ENCODE peak calls at places on chromosomes 12 and 14, in ten cellular contexts. N is psoas muscle; P is adipocyte; Z is lung; C is fibroblast of lung; X is GM23248; Y is ovary; W is upper lobe of left lung; G is CD8-positive, alpha-beta memory T cell; T is right lobe of liver. U is an unnamed sample. For H3K4me1, the result is how much of the 10 kb centered on the place peaks cover.

GRCh38 chr12:97535582-97535981 is 73.0 kb downstream of the RMST start:
- DNase-seq in Z (no peak), X (no peak), C (no peak), G (no peak), N (no peak), W (no peak), T (no peak), Y (no peak), P (no peak), U (no peak)

GRCh38 chr12:108532061-108532848 is 17.2 kb downstream of the FICD start:
- DNase-seq in T (no peak), Z (no peak), G (no peak), Y (no peak), X (no peak), P (no peak), N (no peak), C (no peak), W (no peak), U (no peak)

GRCh38 chr12:30959110-30959710 is 32.7 kb downstream of the TSPAN11 start:
- DNase-seq in C (no peak), T (no peak), W (no peak), G (no peak), Z (no peak), P (no peak), X (no peak), N (no peak), Y (no peak), U (peak)

GRCh38 chr12:75814856-75815754 is 216.5 kb downstream of the PHLDA1 start:
- DNase-seq in T (no peak), N (no peak), G (no peak), P (peak), X (peak), Z (no peak), C (peak), W (no peak), Y (no peak), U (peak)

GRCh38 chr12:82688035-82688501 is 1.4 kb downstream of the TMTC2 start:
- DNase-seq in N (no peak), T (no peak), Y (no peak), C (peak), G (no peak), Z (no peak), W (no peak), X (peak), P (peak), U (no peak)

GRCh38 chr12:46831335-46832083 is 5.7 kb upstream of the SLC38A4 start:
- DNase-seq in T (peak), N (peak), Y (no peak), G (no peak), P (peak), X (peak), C (peak), W (no peak), Z (no peak), U (peak)

GRCh38 chr14:59425322-59425945 is 39.7 kb downstream of the GPR135 start:
- DNase-seq in T (no peak), C (peak), G (no peak), X (peak), N (no peak), P (no peak), Y (no peak), Z (no peak), W (no peak), U (peak)

GRCh38 chr14:105549481-105549880 is 23.1 kb downstream of the TMEM121 start:
- DNase-seq in N (peak), Y (no peak), T (no peak), C (no peak), X (no peak), G (no peak), Z (no peak), W (no peak), P (no peak), U (no peak)

GRCh38 chr12:1595026-1595561 is 713 bp upstream of the FBXL14 start:
- DNase-seq in W (no peak), T (no peak), P (peak), G (no peak), X (peak), Z (no peak), C (peak), N (no peak), Y (no peak), U (no peak)

GRCh38 chr12:22173154-22173553 is 127.1 kb downstream of the CMAS start:
- DNase-seq in X (peak), N (no peak), C (peak), P (no peak), Y (no peak), G (no peak), T (no peak), Z (no peak), W (no peak), U (no peak)

GRCh38 chr14:77542349-77543239 is 44.0 kb upstream of the ISM2 start:
- DNase-seq in P (peak), T (no peak), X (no peak), C (peak), Z (no peak), N (no peak), Y (no peak), W (no peak), G (no peak), U (no peak)

GRCh38 chr14:65231286-65231980 is 129.1 kb upstream of the MAX start:
- DNase-seq in G (no peak), T (no peak), C (no peak), N (no peak), Z (no peak), X (no peak), Y (no peak), P (no peak), W (no peak), U (no peak)

GRCh38 chr14:77037338-77037782 is 8.9 kb upstream of the IRF2BPL start:
- DNase-seq in Y (no peak), T (no peak), G (no peak), N (no peak), P (peak), W (no peak), Z (no peak), C (no peak), X (no peak), U (peak)

GRCh38 chr14:58104808-58105207 is 47.2 kb downstream of the ARMH4 start:
- DNase-seq in Y (no peak), T (no peak), C (peak), Z (no peak), X (peak), N (no peak), W (no peak), P (peak), G (no peak), U (peak)

DNA sequence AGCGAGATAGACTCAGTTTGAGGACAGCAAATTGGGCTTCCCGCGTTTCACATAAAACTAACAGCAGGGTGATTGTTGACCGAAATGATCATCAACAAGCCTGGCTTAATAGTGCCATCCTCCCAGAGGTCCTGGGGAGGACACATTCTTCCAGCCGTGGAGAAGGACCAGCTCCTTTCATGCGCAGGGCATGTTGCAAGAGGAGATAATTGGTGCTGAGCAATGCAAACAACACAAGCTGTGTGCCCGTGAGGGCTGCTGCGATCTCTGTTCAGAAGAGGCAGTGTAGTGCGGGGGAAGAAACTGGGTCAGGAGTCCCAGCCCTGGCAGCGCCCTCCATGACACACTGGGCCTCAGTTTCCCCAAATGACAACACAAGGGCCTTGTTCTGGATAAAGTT is 54.3 kb downstream of the CCDC85C start:
- DNase-seq in N (no peak), X (peak), C (no peak), P (peak), T (no peak), Z (no peak), G (no peak), W (no peak), Y (no peak), U (peak)
- H3K4me1 ChIP-seq in N (under half), X (under half), C (under half), P (under half), T (under half), Z (under half), G (under half), W (under half), Y (under half), U (under half)

DNA sequence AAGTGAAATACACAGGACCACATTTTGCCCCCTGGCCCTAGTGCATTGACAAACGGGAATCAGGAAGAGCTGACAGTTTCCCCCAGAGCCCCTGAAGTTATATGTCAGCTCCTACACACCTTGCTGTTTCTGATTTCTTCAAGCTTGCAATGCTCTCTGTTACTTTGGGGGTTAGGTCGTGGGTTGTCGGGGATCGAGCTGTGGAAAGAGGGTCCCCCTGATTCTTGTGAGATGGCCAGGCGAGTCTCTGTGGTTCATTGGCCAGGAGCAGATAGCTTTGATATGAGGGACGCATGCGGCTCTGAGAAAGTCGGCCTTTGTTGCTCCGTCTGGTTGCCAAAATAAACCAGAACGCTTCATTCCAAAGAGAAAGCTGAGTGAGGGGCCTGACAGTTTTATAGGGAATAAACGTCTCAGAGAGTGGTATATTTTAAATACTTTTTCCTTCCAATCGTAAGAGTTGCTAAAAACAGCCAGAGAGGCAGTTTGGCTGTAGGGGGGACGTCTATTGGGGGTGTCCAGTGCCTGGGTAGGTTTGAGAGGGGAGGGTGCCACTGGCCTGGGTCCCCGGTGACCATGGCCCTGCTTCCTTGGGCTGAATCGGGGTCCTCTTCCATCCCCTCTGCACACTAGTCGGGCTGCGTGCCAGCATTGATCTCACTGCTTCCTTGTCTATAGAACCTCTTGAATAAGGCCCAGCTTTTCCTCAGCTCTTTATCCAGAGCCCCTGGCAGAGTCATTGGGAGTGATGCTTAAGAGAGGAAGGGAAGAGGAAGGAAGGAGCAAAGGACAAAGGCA is 18.9 kb downstream of the CCND2 start:
- DNase-seq in W (no peak), Z (no peak), G (no peak), C (no peak), N (no peak), X (no peak), T (no peak), P (no peak), Y (no peak), U (no peak)
- H3K4me1 ChIP-seq in W (under half), Z (under half), G (under half), C (under half), N (under half), X (under half), T (under half), P (under half), Y (under half), U (under half)

GRCh38 chr14:91872011-91872476 is 4.7 kb upstream of the TC2N start:
- DNase-seq in N (no peak), Z (no peak), G (peak), T (no peak), W (peak), Y (no peak), P (no peak), C (peak), X (peak), U (no peak)

GRCh38 chr14:91870890-91871289 is 3.6 kb upstream of the TC2N start:
- DNase-seq in W (no peak), C (no peak), P (no peak), Z (no peak), X (no peak), Y (no peak), G (no peak), T (no peak), N (no peak), U (no peak)

GRCh38 chr14:91867316-91867988 is at the start of gene TC2N:
- DNase-seq in G (peak), W (no peak), T (no peak), X (no peak), N (no peak), C (no peak), Z (no peak), Y (no peak), P (no peak), U (no peak)

GRCh38 chr14:91869556-91869955 is 2.2 kb upstream of the TC2N start:
- DNase-seq in N (no peak), W (no peak), C (peak), Z (no peak), G (no peak), X (no peak), Y (no peak), P (no peak), T (no peak), U (no peak)

DNA sequence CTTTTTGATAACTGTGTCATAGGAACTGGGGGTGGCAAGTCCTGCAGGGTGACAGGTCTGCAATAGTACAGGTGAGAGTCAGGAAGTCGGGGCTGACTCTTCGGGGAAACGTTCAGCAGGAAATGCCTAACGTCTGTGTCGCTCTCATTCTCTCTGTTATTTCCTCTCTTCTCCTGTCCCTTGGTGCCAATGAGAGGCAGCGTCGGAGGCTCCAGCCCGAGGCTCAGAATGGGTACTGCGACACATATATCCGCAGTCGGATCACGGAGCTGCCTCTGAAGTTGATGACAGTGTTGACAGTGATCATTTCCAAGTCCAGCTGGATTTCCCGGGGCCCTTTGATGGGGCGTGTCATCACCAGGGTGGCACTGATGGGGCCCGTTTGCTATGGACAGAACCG is 2.7 kb upstream of the TC2N start:
- DNase-seq in N (no peak), P (no peak), T (no peak), C (no peak), G (peak), X (no peak), Y (no peak), Z (no peak), W (peak), U (no peak)
- H3K4me1 ChIP-seq in N (under half), P (under half), T (under half), C (under half), G (half or more), X (under half), Y (under half), Z (under half), W (under half), U (under half)

GRCh38 chr14:49898485-49898884 is 5.6 kb downstream of the ARF6 start:
- DNase-seq in Z (no peak), Y (no peak), N (no peak), X (no peak), G (no peak), C (no peak), W (no peak), T (no peak), P (no peak), U (no peak)

GRCh38 chr14:49897965-49898364 is 5.1 kb downstream of the ARF6 start:
- DNase-seq in Y (no peak), T (no peak), X (no peak), N (no peak), Z (no peak), P (no peak), G (no peak), C (no peak), W (no peak), U (no peak)

GRCh38 chr14:49896956-49897355 is 4.1 kb downstream of the ARF6 start:
- DNase-seq in T (no peak), X (no peak), Z (no peak), P (no peak), C (no peak), W (no peak), N (no peak), Y (no peak), G (no peak), U (no peak)

GRCh38 chr14:49895480-49895879 is 2.6 kb downstream of the ARF6 start:
- DNase-seq in P (peak), N (no peak), X (peak), Z (no peak), G (no peak), W (no peak), Y (no peak), C (no peak), T (no peak), U (no peak)

GRCh38 chr14:49897414-49897813 is 4.5 kb downstream of the ARF6 start:
- DNase-seq in C (no peak), Z (no peak), Y (no peak), X (no peak), W (no peak), G (no peak), T (no peak), N (no peak), P (no peak), U (no peak)
- H3K4me1 ChIP-seq in C (under half), Z (under half), Y (under half), X (under half), W (under half), G (under half), T (under half), N (under half), P (under half), U (under half)

GRCh38 chr12:50258167-50258551 is 25.2 kb downstream of the LIMA1 start:
- DNase-seq in Y (no peak), N (peak), Z (no peak), P (no peak), T (peak), X (peak), C (no peak), G (no peak), W (peak), U (no peak)
- H3K4me1 ChIP-seq in Y (under half), N (under half), Z (under half), P (under half), T (under half), X (under half), C (under half), G (under half), W (under half), U (under half)

DNA sequence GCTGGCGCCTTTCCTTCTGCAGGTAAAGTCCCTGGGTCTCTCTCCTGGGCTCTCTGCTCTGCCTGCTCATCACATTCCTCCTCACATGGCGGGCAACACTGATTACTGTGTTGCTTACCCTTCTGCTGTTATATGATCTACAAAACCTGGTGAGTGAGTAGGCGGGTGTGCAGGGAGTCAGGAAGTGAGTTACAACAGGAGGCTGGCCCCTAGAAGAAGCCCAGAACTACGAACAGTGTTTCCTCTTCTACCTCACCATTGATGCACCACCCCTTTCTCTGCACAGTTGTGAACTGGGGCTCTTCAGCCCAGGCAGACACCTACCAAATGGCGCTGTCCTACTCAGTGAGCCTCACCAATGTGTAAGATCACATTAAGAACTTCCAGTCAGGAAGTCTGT is 4.9 kb upstream of the KLHL33 start:
- DNase-seq in X (no peak), P (no peak), N (no peak), Y (no peak), C (no peak), T (no peak), W (no peak), Z (no peak), G (no peak), U (no peak)
- H3K4me1 ChIP-seq in X (under half), P (under half), N (under half), Y (under half), C (under half), T (under half), W (under half), Z (under half), G (under half), U (under half)

GRCh38 chr14:101873401-101873800 is 91.0 kb upstream of the DYNC1H1 start:
- DNase-seq in W (no peak), C (no peak), Y (no peak), N (no peak), Z (no peak), P (no peak), G (no peak), X (no peak), T (no peak), U (no peak)
- H3K4me1 ChIP-seq in W (under half), C (under half), Y (under half), N (under half), Z (under half), P (under half), G (half or more), X (under half), T (under half), U (under half)